ENCODE peak calls at places on chromosomes 3 and 15, in five cellular contexts. E, V, P, F and D are unnamed samples.

GRCh38 chr3:127493924-127494646 is 96.4 kb downstream of the TPRA1 start:
- DNase-seq in E (no peak), V (no peak), P (no peak), F (no peak), D (no peak)

GRCh38 chr3:156311930-156312329 is 191.6 kb downstream of the KCNAB1 start:
- DNase-seq in E (no peak), V (no peak), P (no peak), F (no peak), D (no peak)

GRCh38 chr3:124995460-124995994 is 60.3 kb downstream of the HEG1 start:
- DNase-seq in E (peak; percentile 37), V (peak; percentile 51), P (no peak), F (peak; percentile 65), D (no peak)

GRCh38 chr3:194884649-194885315 is 199.1 kb downstream of the FAM43A start:
- DNase-seq in E (no peak), V (no peak), P (no peak), F (peak; percentile 21), D (no peak)

GRCh38 chr3:43996379-43997301 is 245.0 kb upstream of the TOPAZ1 start:
- DNase-seq in E (peak; percentile 26), V (no peak), P (peak; percentile 5), F (peak; percentile 11), D (no peak)

GRCh38 chr3:56929809-56930615 is 128.3 kb upstream of the ARHGEF3 start:
- DNase-seq in E (no peak), V (no peak), P (no peak), F (no peak), D (no peak)

GRCh38 chr3:45029661-45030060 is 3.6 kb downstream of the CLEC3B start:
- DNase-seq in E (peak; percentile 47), V (no peak), P (no peak), F (no peak), D (no peak)

GRCh38 chr3:179146911-179147570 is 1.1 kb upstream of the PIK3CA start:
- DNase-seq in E (peak; percentile 84), V (peak; percentile 20), P (peak; percentile 51), F (peak; percentile 77), D (peak; percentile 30)

GRCh38 chr3:23002846-23003800 is 200.0 kb upstream of the UBE2E2 start:
- DNase-seq in E (peak; percentile 48), V (no peak), P (no peak), F (no peak), D (peak; percentile 53)

GRCh38 chr3:64621726-64622400 is 65.9 kb downstream of the ADAMTS9 start:
- DNase-seq in E (no peak), V (no peak), P (peak; percentile 51), F (no peak), D (no peak)

GRCh38 chr3:7263347-7264195 is 402.7 kb downstream of the GRM7 start:
- DNase-seq in E (no peak), V (no peak), P (no peak), F (no peak), D (no peak)

GRCh38 chr3:102510663-102511062 is 75.8 kb downstream of the ZPLD1 start:
- DNase-seq in E (peak; percentile 98), V (no peak), P (peak; percentile 27), F (no peak), D (no peak)

GRCh38 chr3:10694194-10694593 is 121.8 kb upstream of the SLC6A11 start:
- DNase-seq in E (no peak), V (no peak), P (no peak), F (no peak), D (no peak)

GRCh38 chr3:111639316-111639715 is 44.2 kb upstream of the ZBED2 start:
- DNase-seq in E (peak; percentile 76), V (no peak), P (no peak), F (no peak), D (no peak)

GRCh38 chr3:39707314-39707909 is 102.0 kb upstream of the MYRIP start:
- DNase-seq in E (peak; percentile 50), V (no peak), P (peak; percentile 22), F (peak; percentile 38), D (no peak)

GRCh38 chr3:40566699-40567098 is 41.9 kb downstream of the ZNF621 start:
- DNase-seq in E (no peak), V (no peak), P (no peak), F (no peak), D (no peak)

GRCh38 chr3:72177075-72178050 is 392.4 kb upstream of the PROK2 start:
- DNase-seq in E (peak; percentile 59), V (no peak), P (no peak), F (peak; percentile 32), D (no peak)

GRCh38 chr3:72178463-72179106 is 393.6 kb upstream of the PROK2 start:
- DNase-seq in E (no peak), V (no peak), P (no peak), F (no peak), D (no peak)

GRCh38 chr3:72174890-72175289 is 389.9 kb upstream of the PROK2 start:
- DNase-seq in E (no peak), V (no peak), P (no peak), F (no peak), D (no peak)

GRCh38 chr3:72175305-72175858 is 390.4 kb upstream of the PROK2 start:
- DNase-seq in E (no peak), V (no peak), P (no peak), F (no peak), D (no peak)

DNA sequence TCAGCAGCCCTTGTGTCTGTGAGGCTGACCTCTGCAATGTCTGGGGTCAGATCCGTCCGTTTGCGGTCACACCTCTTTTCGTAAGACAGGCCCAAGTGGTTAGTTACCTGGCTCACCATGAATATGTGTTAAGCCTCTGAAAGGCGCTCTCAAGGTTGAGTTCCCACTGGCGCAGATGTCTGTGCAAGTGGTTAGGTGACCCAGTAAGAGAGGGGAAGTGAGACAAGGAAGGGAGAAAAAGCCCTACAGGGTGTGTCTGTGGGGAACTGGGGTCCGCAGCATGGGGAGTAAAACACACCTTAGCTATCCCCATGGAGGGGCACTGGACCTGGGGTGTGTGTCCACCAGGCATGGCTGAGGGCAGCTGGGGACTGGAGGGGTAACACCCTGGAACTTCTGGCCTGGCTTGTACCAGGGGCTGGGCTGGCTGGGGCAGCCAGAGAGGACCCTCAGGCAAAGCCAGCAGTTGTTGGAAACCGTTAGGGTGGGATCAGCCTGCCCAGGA is 391.6 kb upstream of the PROK2 start:
- DNase-seq in E (no peak), V (no peak), P (no peak), F (no peak), D (no peak)
- H3K4me3 ChIP-seq in E (no peak overlapping the region), V (no peak overlapping the region), P (no peak overlapping the region), F (no peak overlapping the region), D (no peak overlapping the region)

DNA sequence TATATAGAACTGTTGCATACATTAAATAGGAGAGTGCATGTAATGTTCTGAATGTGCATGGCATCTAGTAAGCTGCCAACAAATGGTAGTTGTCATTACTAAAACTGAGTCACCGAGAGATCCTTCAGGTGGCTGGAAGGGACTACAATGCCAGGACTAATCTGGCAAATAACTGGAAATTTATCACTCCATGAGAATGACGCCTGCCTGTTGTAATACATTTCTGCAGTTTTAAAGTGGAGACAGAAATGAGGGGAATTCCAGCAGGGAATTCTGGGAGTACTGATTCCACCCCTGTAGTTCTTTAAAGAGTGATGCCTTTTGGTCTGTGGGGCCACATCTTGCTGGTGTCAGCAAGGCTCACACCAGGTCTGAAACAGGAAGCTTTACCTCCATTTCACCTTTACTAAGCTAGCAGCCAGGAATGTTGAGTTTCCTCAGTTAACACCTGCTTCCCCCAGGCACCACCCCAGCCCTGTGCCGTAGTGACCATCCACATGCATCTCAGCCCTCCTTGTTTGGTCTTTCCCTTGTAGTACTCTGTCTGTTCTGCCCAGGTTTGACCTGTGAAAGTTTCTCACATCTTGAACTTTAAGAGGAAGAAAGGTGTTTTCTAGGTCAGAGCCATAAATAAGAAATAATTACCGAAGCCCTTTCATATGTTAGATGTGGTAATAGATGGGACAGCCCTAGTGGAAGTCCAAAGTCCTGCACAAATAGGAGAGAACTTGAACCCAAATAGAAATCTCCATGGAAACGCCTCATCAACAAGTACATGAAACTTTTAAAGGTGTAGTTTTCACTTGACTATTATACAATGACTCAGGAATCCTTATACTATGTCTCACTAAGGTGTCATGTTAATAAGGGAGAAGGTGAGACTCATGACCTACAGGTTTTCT is 56.7 kb upstream of the LMOD3 start:
- DNase-seq in E (peak; percentile 88), V (no peak), P (no peak), F (no peak), D (no peak)
- H3K4me3 ChIP-seq in E (no peak overlapping the region), V (no peak overlapping the region), P (no peak overlapping the region), F (no peak overlapping the region), D (no peak overlapping the region)

DNA sequence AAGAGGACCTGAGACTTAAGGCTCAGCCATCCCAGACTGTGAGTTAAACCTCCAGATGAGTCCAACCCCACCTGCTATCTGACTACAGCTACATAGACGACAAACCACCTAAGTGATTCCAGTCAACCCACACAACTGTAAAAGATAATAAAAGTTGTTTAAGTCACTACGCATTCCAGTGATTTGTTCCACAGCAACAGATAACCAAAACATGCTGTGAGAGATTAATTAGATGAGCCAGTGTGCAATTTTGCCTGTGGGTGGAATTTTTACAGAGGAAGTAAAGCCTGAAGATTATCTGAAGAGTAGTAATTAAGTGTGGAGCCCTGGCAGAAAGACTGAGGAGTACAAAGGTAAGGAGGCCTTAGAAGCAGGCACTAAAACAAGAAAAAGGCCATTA is 5.4 kb downstream of the BTBD1 start:
- DNase-seq in E (no peak), V (no peak), P (peak; percentile 48), F (no peak), D (no peak)
- H3K4me3 ChIP-seq in E (no peak overlapping the region), V (no peak overlapping the region), P (no peak overlapping the region), F (peak overlapping the region; percentile 10), D (no peak overlapping the region)

GRCh38 chr3:71307884-71308697 is 275.4 kb downstream of the FOXP1 start:
- DNase-seq in E (no peak), V (no peak), P (no peak), F (no peak), D (no peak)
- H3K4me3 ChIP-seq in E (no peak overlapping the region), V (peak overlapping the region; percentile 3), P (no peak overlapping the region), F (no peak overlapping the region), D (no peak overlapping the region)

GRCh38 chr3:87260270-87260669 is 16.1 kb downstream of the POU1F1 start:
- DNase-seq in E (peak; percentile 65), V (peak; percentile 38), P (peak; percentile 24), F (peak; percentile 49), D (no peak)
- H3K4me3 ChIP-seq in E (no peak overlapping the region), V (no peak overlapping the region), P (no peak overlapping the region), F (no peak overlapping the region), D (no peak overlapping the region)